ENCODE peak calls at places on chromosomes 12 and 14, in five cellular contexts. V is H1, J is GM12878, C is HepG2, H is K562. T is an unnamed sample.
A peak's percentile ranks its signal among the peaks of the same experiment; 100 is the strongest.

GRCh38 chr12:7354521-7354920 is 50.6 kb downstream of the ACSM4 start:
- DNase-seq in V (no peak), J (no peak), C (no peak), H (no peak), T (no peak)

GRCh38 chr12:19186722-19187661 is 57.5 kb downstream of the PLEKHA5 start:
- DNase-seq in V (no peak), J (no peak), C (peak; percentile 45), H (peak; percentile 41), T (peak; percentile 38)

GRCh38 chr14:95935228-95935822 is 58.7 kb downstream of the TUNAR start:
- DNase-seq in V (no peak), J (no peak), C (peak; percentile 6), H (peak; percentile 19), T (no peak)

GRCh38 chr12:94783862-94784261 is 133.5 kb upstream of the TMCC3 start:
- DNase-seq in V (no peak), J (no peak), C (no peak), H (no peak), T (no peak)

GRCh38 chr12:68279227-68280054 is 26.0 kb upstream of the IL22 start:
- DNase-seq in V (no peak), J (no peak), C (peak; percentile 5), H (peak; percentile 66), T (peak; percentile 57)

GRCh38 chr12:14998941-14999340 is 26.1 kb downstream of the PDE6H start:
- DNase-seq in V (no peak), J (no peak), C (no peak), H (no peak), T (no peak)

GRCh38 chr12:57236925-57237652 is 7.6 kb downstream of the SHMT2 start:
- DNase-seq in V (no peak), J (no peak), C (no peak), H (no peak), T (no peak)

GRCh38 chr12:40172879-40173278 is 51.9 kb upstream of the LRRK2 start:
- DNase-seq in V (no peak), J (no peak), C (no peak), H (no peak), T (no peak)

GRCh38 chr12:46692606-46693005 is 133.2 kb downstream of the SLC38A4 start:
- DNase-seq in V (no peak), J (no peak), C (no peak), H (no peak), T (no peak)

GRCh38 chr12:6608592-6609311 is 1.6 kb upstream of the CHD4 start:
- DNase-seq in V (no peak), J (no peak), C (peak; percentile 68), H (peak; percentile 33), T (no peak)

GRCh38 chr12:108905725-108906124 is 25.8 kb downstream of the DAO start:
- DNase-seq in V (no peak), J (no peak), C (no peak), H (no peak), T (no peak)

GRCh38 chr14:89041245-89041585 is 216.8 kb downstream of the TTC8 start:
- DNase-seq in V (no peak), J (no peak), C (peak; percentile 93), H (no peak), T (peak; percentile 69)

GRCh38 chr12:27305673-27306504 is 26.7 kb upstream of the BMAL2 start:
- DNase-seq in V (no peak), J (no peak), C (peak; percentile 28), H (peak; percentile 34), T (peak; percentile 24)

GRCh38 chr12:27309293-27309994 is 23.2 kb upstream of the BMAL2 start:
- DNase-seq in V (no peak), J (no peak), C (no peak), H (no peak), T (no peak)

GRCh38 chr12:27304856-27305255 is 27.8 kb upstream of the BMAL2 start:
- DNase-seq in V (no peak), J (no peak), C (no peak), H (no peak), T (peak; percentile 29)

GRCh38 chr12:27309995-27310315 is 22.7 kb upstream of the BMAL2 start:
- DNase-seq in V (no peak), J (no peak), C (no peak), H (no peak), T (no peak)
- TF ChIP-seq GABPA in V (no peak), J (no peak), C (no peak), H (no peak), T (no peak)

GRCh38 chr14:92542766-92543554 is 29.4 kb downstream of the RIN3 start:
- DNase-seq in V (no peak), J (no peak), C (no peak), H (no peak), T (no peak)

GRCh38 chr14:92538412-92539017 is 24.9 kb downstream of the RIN3 start:
- DNase-seq in V (no peak), J (peak; percentile 42), C (no peak), H (no peak), T (no peak)

GRCh38 chr14:92539875-92540274 is 26.3 kb downstream of the RIN3 start:
- DNase-seq in V (no peak), J (no peak), C (no peak), H (no peak), T (no peak)

GRCh38 chr14:92539419-92539818 is 25.8 kb downstream of the RIN3 start:
- DNase-seq in V (no peak), J (no peak), C (no peak), H (no peak), T (no peak)

GRCh38 chr14:92540472-92541048 is 27.0 kb downstream of the RIN3 start:
- DNase-seq in V (no peak), J (no peak), C (no peak), H (no peak), T (peak; percentile 30)
- TF ChIP-seq USF2 in V (no peak), J (no peak), C (no peak), H (no peak), T (no peak)

GRCh38 chr12:90954921-90955320 is at the start of gene CCER1:
- DNase-seq in V (no peak), J (no peak), C (no peak), H (no peak), T (peak; percentile 10)

GRCh38 chr12:90961154-90961553 is 6.2 kb upstream of the CCER1 start:
- DNase-seq in V (no peak), J (no peak), C (no peak), H (no peak), T (no peak)

GRCh38 chr12:90963946-90964345 is 9.0 kb upstream of the CCER1 start:
- DNase-seq in V (no peak), J (no peak), C (no peak), H (no peak), T (no peak)

GRCh38 chr12:90958995-90959394 is 4.0 kb upstream of the CCER1 start:
- DNase-seq in V (no peak), J (no peak), C (no peak), H (no peak), T (no peak)

GRCh38 chr12:90959538-90960139 is 4.7 kb upstream of the CCER1 start:
- DNase-seq in V (no peak), J (no peak), C (peak; percentile 26), H (peak; percentile 50), T (peak; percentile 43)
- TF ChIP-seq GABPA in V (no peak), J (no peak), C (no peak), H (no peak), T (no peak)

DNA sequence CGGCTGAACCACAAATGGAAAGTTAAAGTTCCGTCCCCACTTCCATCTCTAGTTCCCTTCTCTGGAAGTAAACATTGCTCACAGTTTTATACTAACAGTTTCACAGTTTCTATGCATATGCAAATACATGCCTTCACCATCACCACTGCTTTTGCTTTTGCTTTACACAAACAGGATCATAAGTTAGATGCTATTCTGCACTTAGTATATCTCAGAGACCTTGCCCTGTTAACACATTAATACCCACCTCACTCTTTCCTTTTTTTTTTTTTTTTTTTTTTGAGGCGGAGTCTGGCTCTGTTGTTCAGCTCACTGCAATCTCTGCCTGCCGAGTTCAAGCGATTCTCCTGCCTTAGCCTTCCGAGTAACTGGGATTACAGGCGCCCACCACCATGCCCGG is 879 bp downstream of the TEP1 start:
- DNase-seq in V (no peak), J (peak; percentile 39), C (no peak), H (no peak), T (no peak)
- TF ChIP-seq USF2 in V (no peak), J (no peak), C (no peak), H (no peak), T (no peak)

GRCh38 chr12:47820631-47821345 is 1.1 kb upstream of the HDAC7 start:
- DNase-seq in V (no peak), J (no peak), C (peak; percentile 88), H (peak; percentile 68), T (peak; percentile 61)
- TF ChIP-seq GABPA in V (no peak), J (no peak), C (no peak), H (no peak), T (no peak)

GRCh38 chr14:25463475-25463874 is 413.5 kb upstream of the STXBP6 start:
- DNase-seq in V (no peak), J (no peak), C (no peak), H (no peak), T (no peak)
- TF ChIP-seq USF2 in V (no peak), J (no peak), C (no peak), H (no peak), T (no peak)

GRCh38 chr12:53453953-53454640 is 2.2 kb downstream of the PCBP2 start:
- DNase-seq in V (no peak), J (no peak), C (no peak), H (no peak), T (no peak)
- TF ChIP-seq GABPA in V (no peak), J (no peak), C (no peak), H (no peak), T (no peak)

DNA sequence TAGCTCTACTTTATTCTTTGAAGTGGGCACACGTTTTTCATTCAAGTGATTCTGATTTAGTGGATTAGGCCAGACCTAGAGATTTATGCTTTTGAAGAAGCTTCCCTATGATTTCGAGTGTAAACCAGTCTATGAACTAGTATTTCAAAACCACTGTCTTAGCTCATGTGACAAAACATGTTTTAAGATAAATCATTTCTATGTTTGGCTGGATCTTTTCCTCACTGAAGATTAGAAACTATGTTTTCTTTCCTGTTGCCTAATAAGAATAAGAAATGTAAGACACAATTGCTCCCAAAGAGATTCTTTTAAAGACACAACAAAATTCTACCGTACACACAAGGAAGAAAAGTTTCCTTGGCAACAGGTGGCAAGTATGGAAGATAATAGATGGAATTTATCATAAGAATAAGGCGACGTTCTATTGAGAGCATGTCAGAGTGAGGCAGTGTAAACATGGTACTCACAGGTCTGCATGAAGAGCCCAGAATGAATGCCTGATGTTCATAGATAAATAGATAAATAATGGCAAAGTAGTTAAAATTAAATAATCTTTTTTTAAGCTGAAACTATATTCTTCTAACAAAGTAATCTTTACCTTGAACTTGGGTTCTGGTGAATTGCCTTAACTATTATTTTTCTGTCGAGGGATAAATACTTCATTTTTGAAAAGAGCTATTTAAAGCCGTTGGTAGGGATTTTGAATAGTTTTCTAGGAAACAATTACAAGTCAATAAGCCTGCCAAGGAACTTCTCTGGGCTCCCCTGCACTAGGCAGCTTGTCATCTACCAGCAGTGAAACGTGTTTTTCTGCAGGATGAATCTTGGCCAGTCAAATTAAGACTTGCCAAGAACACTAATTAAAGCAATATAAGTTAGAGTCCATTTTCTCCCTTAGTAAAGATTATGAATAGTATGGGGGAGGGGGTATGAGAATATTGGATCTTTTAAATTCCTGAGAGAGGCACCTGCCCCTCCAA is 34.1 kb upstream of the C12orf75 start:
- DNase-seq in V (no peak), J (no peak), C (no peak), H (no peak), T (no peak)
- TF ChIP-seq USF2 in V (no peak), J (no peak), C (no peak), H (no peak), T (no peak)